ENCODE peak calls at places on chromosome 12, in nine cellular contexts. One of them, this sample, is unnamed.

GRCh38 chr12:88998421-88998820 is 353.9 kb downstream of the DUSP6 start:
- DNase-seq in WERI-Rb-1: no peak
- DNase-seq in neural progenitor cell: no peak
- DNase-seq in GM06990: no peak
- DNase-seq in BJ: no peak
- DNase-seq in WTC11: no peak
- DNase-seq in sigmoid colon: no peak
- DNase-seq in GM13976: no peak
- DNase-seq in brain microvascular endothelial cell: no peak
- DNase-seq in this sample: no peak

GRCh38 chr12:31002999-31003398 is 70.7 kb upstream of the DDX11 start:
- DNase-seq in WERI-Rb-1: no peak
- DNase-seq in neural progenitor cell: no peak
- DNase-seq in GM06990: no peak
- DNase-seq in BJ: no peak
- DNase-seq in WTC11: no peak
- DNase-seq in sigmoid colon: peak
- DNase-seq in GM13976: no peak
- DNase-seq in brain microvascular endothelial cell: no peak
- DNase-seq in this sample: no peak

GRCh38 chr12:12087693-12088034 is 16.9 kb downstream of the BCL2L14 start:
- DNase-seq in WERI-Rb-1: no peak
- DNase-seq in neural progenitor cell: no peak
- DNase-seq in GM06990: no peak
- DNase-seq in BJ: no peak
- DNase-seq in WTC11: no peak
- DNase-seq in sigmoid colon: no peak
- DNase-seq in GM13976: no peak
- DNase-seq in brain microvascular endothelial cell: no peak
- DNase-seq in this sample: no peak

GRCh38 chr12:108060910-108061309 is 68.2 kb upstream of the WSCD2 start:
- DNase-seq in WERI-Rb-1: no peak
- DNase-seq in neural progenitor cell: no peak
- DNase-seq in GM06990: no peak
- DNase-seq in BJ: no peak
- DNase-seq in WTC11: no peak
- DNase-seq in sigmoid colon: no peak
- DNase-seq in GM13976: no peak
- DNase-seq in brain microvascular endothelial cell: no peak
- DNase-seq in this sample: peak

GRCh38 chr12:50637870-50638481 is 125.9 kb upstream of the ATF1 start:
- DNase-seq in WERI-Rb-1: no peak
- DNase-seq in neural progenitor cell: peak
- DNase-seq in GM06990: peak
- DNase-seq in BJ: no peak
- DNase-seq in WTC11: no peak
- DNase-seq in sigmoid colon: no peak
- DNase-seq in GM13976: peak
- DNase-seq in brain microvascular endothelial cell: peak
- DNase-seq in this sample: peak

GRCh38 chr12:98514984-98515367 is 414 bp upstream of the TMPO start:
- DNase-seq in WERI-Rb-1: no peak
- DNase-seq in neural progenitor cell: no peak
- DNase-seq in GM06990: no peak
- DNase-seq in BJ: no peak
- DNase-seq in WTC11: no peak
- DNase-seq in sigmoid colon: no peak
- DNase-seq in GM13976: no peak
- DNase-seq in brain microvascular endothelial cell: no peak
- DNase-seq in this sample: no peak

GRCh38 chr12:23424685-23425084 is 524.8 kb downstream of the SOX5 start:
- DNase-seq in WERI-Rb-1: no peak
- DNase-seq in neural progenitor cell: no peak
- DNase-seq in GM06990: no peak
- DNase-seq in BJ: no peak
- DNase-seq in WTC11: no peak
- DNase-seq in sigmoid colon: no peak
- DNase-seq in GM13976: no peak
- DNase-seq in brain microvascular endothelial cell: no peak
- DNase-seq in this sample: no peak

GRCh38 chr12:12945591-12945990 is 6.4 kb downstream of the GPRC5D start:
- DNase-seq in WERI-Rb-1: no peak
- DNase-seq in neural progenitor cell: no peak
- DNase-seq in GM06990: no peak
- DNase-seq in BJ: no peak
- DNase-seq in WTC11: no peak
- DNase-seq in sigmoid colon: no peak
- DNase-seq in GM13976: no peak
- DNase-seq in brain microvascular endothelial cell: no peak
- DNase-seq in this sample: no peak

DNA sequence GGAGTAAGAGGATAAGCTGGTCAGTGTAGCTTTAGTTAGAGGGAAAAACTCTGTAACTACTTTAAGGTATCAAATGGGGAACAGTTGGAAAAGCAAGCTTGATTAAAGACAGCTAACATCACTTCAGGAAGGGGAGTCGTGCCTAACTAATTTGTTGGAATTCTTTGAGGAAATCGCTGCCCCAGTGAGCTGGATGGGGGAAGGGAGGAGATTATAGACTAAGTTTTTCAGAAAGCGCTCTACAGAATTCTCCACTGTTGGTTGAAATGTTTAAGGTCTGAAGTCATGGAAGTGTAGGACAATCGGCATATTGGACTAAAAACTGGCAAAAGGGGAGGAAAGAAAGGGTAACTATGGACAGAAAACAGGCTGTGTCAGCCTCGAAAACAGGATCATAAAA is 229.9 kb upstream of the HMGA2 start:
- DNase-seq in WERI-Rb-1: no peak
- DNase-seq in neural progenitor cell: peak
- DNase-seq in GM06990: no peak
- DNase-seq in BJ: no peak
- DNase-seq in WTC11: no peak
- DNase-seq in sigmoid colon: no peak
- DNase-seq in GM13976: no peak
- DNase-seq in brain microvascular endothelial cell: no peak
- DNase-seq in this sample: no peak
- TF ChIP-seq CTCF in WERI-Rb-1: no peak
- TF ChIP-seq CTCF in neural progenitor cell: no peak
- TF ChIP-seq CTCF in GM06990: no peak
- TF ChIP-seq CTCF in BJ: no peak
- TF ChIP-seq CTCF in WTC11: no peak
- TF ChIP-seq CTCF in sigmoid colon: no peak
- TF ChIP-seq CTCF in GM13976: no peak
- TF ChIP-seq CTCF in brain microvascular endothelial cell: no peak
- TF ChIP-seq CTCF in this sample: no peak

DNA sequence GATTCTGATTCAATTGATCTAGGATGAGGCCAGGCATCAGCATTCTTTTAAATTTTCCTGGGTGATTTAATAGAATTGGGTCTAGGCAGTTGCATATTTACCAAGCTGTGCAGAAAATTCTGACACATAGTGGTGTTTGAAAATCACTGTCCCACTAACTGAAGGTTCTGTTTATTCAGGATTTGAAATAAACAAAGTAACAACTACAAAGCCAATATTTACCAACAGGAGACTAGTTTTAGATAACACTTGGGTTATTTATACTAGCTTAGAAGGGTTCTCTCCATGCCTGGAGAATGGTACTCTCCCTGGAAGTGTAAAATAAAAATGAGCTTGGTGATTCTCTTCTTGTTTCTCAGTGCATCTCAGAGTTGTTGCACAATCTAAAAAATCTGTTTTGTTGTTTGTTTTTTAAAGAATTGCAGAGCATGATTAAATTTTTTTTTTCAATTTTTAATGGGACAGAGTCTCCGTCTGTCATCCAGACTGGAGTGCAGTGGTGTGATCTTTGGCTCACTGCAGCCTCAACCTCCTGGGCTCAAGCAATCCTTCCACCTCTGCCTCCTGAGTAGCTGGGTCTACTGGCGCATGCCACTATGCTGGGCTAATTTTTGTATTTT is 16.9 kb downstream of the BEST3 start:
- DNase-seq in WERI-Rb-1: no peak
- DNase-seq in neural progenitor cell: no peak
- DNase-seq in GM06990: no peak
- DNase-seq in BJ: no peak
- DNase-seq in WTC11: no peak
- DNase-seq in sigmoid colon: no peak
- DNase-seq in GM13976: no peak
- DNase-seq in brain microvascular endothelial cell: no peak
- DNase-seq in this sample: no peak
- TF ChIP-seq CTCF in WERI-Rb-1: no peak
- TF ChIP-seq CTCF in neural progenitor cell: no peak
- TF ChIP-seq CTCF in GM06990: no peak
- TF ChIP-seq CTCF in BJ: no peak
- TF ChIP-seq CTCF in WTC11: no peak
- TF ChIP-seq CTCF in sigmoid colon: no peak
- TF ChIP-seq CTCF in GM13976: no peak
- TF ChIP-seq CTCF in brain microvascular endothelial cell: no peak
- TF ChIP-seq CTCF in this sample: no peak

GRCh38 chr12:6614513-6615177 is 7.5 kb upstream of the CHD4 start:
- DNase-seq in WERI-Rb-1: no peak
- DNase-seq in neural progenitor cell: peak
- DNase-seq in GM06990: no peak
- DNase-seq in BJ: no peak
- DNase-seq in WTC11: no peak
- DNase-seq in sigmoid colon: no peak
- DNase-seq in GM13976: no peak
- DNase-seq in brain microvascular endothelial cell: no peak
- DNase-seq in this sample: no peak

GRCh38 chr12:6612652-6613014 is 5.5 kb upstream of the CHD4 start:
- DNase-seq in WERI-Rb-1: no peak
- DNase-seq in neural progenitor cell: no peak
- DNase-seq in GM06990: no peak
- DNase-seq in BJ: no peak
- DNase-seq in WTC11: no peak
- DNase-seq in sigmoid colon: no peak
- DNase-seq in GM13976: no peak
- DNase-seq in brain microvascular endothelial cell: no peak
- DNase-seq in this sample: no peak

GRCh38 chr12:6613015-6613775 is 6.0 kb upstream of the CHD4 start:
- DNase-seq in WERI-Rb-1: peak
- DNase-seq in neural progenitor cell: peak
- DNase-seq in GM06990: peak
- DNase-seq in BJ: peak
- DNase-seq in WTC11: peak
- DNase-seq in sigmoid colon: peak
- DNase-seq in GM13976: peak
- DNase-seq in brain microvascular endothelial cell: peak
- DNase-seq in this sample: peak

GRCh38 chr12:6612247-6612646 is 5.1 kb upstream of the CHD4 start:
- DNase-seq in WERI-Rb-1: no peak
- DNase-seq in neural progenitor cell: no peak
- DNase-seq in GM06990: no peak
- DNase-seq in BJ: no peak
- DNase-seq in WTC11: no peak
- DNase-seq in sigmoid colon: no peak
- DNase-seq in GM13976: no peak
- DNase-seq in brain microvascular endothelial cell: no peak
- DNase-seq in this sample: no peak

DNA sequence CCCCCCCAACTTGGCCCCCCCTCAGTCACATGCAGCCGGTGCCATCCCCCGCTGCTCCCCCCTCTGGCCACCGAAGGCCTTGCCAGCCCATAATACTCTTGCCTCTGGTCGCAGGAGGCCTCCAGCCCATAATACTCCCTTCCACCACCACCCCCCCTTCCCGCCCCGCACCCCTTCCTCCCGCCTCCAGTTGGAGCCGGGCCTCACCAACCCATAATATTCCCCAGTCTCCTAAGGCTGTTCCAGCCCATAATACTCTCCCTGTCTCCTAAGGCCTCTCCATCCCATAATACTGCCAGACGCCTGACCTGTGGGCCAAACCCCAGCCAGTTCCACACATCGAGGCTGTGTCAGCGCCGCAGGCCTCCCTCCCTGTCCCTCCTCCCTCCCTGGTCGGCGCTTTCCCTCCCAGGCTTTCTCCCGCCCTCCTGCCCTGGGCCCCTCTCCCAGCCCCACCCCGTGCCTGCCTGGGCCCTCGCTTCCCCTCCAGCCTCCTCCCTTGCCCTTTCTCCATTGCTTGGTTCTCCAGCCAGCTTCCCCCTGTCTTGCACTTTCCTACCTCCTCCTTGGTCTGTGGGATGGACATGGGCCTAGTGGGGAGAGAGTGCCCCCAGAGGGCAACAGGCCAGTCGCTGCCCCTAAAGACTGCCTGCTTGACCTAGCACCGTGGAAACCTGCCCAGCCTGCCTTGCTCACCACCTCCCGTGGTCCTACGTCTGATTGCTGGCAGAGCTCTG is 6.8 kb upstream of the CHD4 start:
- DNase-seq in WERI-Rb-1: peak
- DNase-seq in neural progenitor cell: peak
- DNase-seq in GM06990: peak
- DNase-seq in BJ: peak
- DNase-seq in WTC11: peak
- DNase-seq in sigmoid colon: peak
- DNase-seq in GM13976: peak
- DNase-seq in brain microvascular endothelial cell: peak
- DNase-seq in this sample: peak
- TF ChIP-seq CTCF in WERI-Rb-1: peak
- TF ChIP-seq CTCF in neural progenitor cell: peak
- TF ChIP-seq CTCF in GM06990: peak
- TF ChIP-seq CTCF in BJ: peak
- TF ChIP-seq CTCF in WTC11: no peak
- TF ChIP-seq CTCF in sigmoid colon: no peak
- TF ChIP-seq CTCF in GM13976: peak
- TF ChIP-seq CTCF in brain microvascular endothelial cell: peak
- TF ChIP-seq CTCF in this sample: peak

GRCh38 chr12:14364583-14365271 is 755 bp upstream of the ATF7IP start:
- DNase-seq in WERI-Rb-1: no peak
- DNase-seq in neural progenitor cell: no peak
- DNase-seq in GM06990: no peak
- DNase-seq in BJ: no peak
- DNase-seq in WTC11: no peak
- DNase-seq in sigmoid colon: no peak
- DNase-seq in GM13976: no peak
- DNase-seq in brain microvascular endothelial cell: no peak
- DNase-seq in this sample: no peak

GRCh38 chr12:14366211-14366762 is 805 bp downstream of the ATF7IP start:
- DNase-seq in WERI-Rb-1: no peak
- DNase-seq in neural progenitor cell: no peak
- DNase-seq in GM06990: no peak
- DNase-seq in BJ: no peak
- DNase-seq in WTC11: no peak
- DNase-seq in sigmoid colon: no peak
- DNase-seq in GM13976: no peak
- DNase-seq in brain microvascular endothelial cell: no peak
- DNase-seq in this sample: no peak

GRCh38 chr12:14367097-14367661 is 1.7 kb downstream of the ATF7IP start:
- DNase-seq in WERI-Rb-1: no peak
- DNase-seq in neural progenitor cell: no peak
- DNase-seq in GM06990: peak
- DNase-seq in BJ: no peak
- DNase-seq in WTC11: no peak
- DNase-seq in sigmoid colon: no peak
- DNase-seq in GM13976: peak
- DNase-seq in brain microvascular endothelial cell: no peak
- DNase-seq in this sample: peak

GRCh38 chr12:14362347-14362746 is 3.1 kb upstream of the ATF7IP start:
- DNase-seq in WERI-Rb-1: no peak
- DNase-seq in neural progenitor cell: no peak
- DNase-seq in GM06990: peak
- DNase-seq in BJ: no peak
- DNase-seq in WTC11: no peak
- DNase-seq in sigmoid colon: no peak
- DNase-seq in GM13976: peak
- DNase-seq in brain microvascular endothelial cell: no peak
- DNase-seq in this sample: peak

GRCh38 chr12:14365294-14366210 is at the start of gene ATF7IP:
- DNase-seq in WERI-Rb-1: peak
- DNase-seq in neural progenitor cell: peak
- DNase-seq in GM06990: peak
- DNase-seq in BJ: peak
- DNase-seq in WTC11: peak
- DNase-seq in sigmoid colon: peak
- DNase-seq in GM13976: peak
- DNase-seq in brain microvascular endothelial cell: peak
- DNase-seq in this sample: peak
- TF ChIP-seq CTCF in WERI-Rb-1: no peak
- TF ChIP-seq CTCF in neural progenitor cell: peak
- TF ChIP-seq CTCF in GM06990: peak
- TF ChIP-seq CTCF in BJ: peak
- TF ChIP-seq CTCF in WTC11: no peak
- TF ChIP-seq CTCF in sigmoid colon: no peak
- TF ChIP-seq CTCF in GM13976: peak
- TF ChIP-seq CTCF in brain microvascular endothelial cell: peak
- TF ChIP-seq CTCF in this sample: peak

This sample was measured in GM13977.